ENCODE peak calls at places on chromosomes 3 and 15, in eight cellular contexts. Y is lower leg skin; F is pons; C is CD8-positive, alpha-beta T cell; M is body of pancreas; R is right cardiac atrium; G is ACHN; V is B cell. L is an unnamed sample.

GRCh38 chr15:69593981-69594966 is 141.7 kb downstream of the RPLP1 start:
- DNase-seq in Y (no peak), F (peak), C (no peak), M (peak), R (peak), G (no peak), V (peak), L (no peak)

GRCh38 chr3:32859604-32860237 is 41.9 kb downstream of the TRIM71 start:
- DNase-seq in Y (no peak), F (no peak), C (no peak), M (no peak), R (no peak), G (no peak), V (no peak), L (no peak)

GRCh38 chr3:57281710-57282109 is 10.8 kb downstream of the ASB14 start:
- DNase-seq in Y (no peak), F (no peak), C (no peak), M (no peak), R (no peak), G (peak), V (no peak), L (no peak)

GRCh38 chr3:54891540-54891897 is 36.3 kb downstream of the LRTM1 start:
- DNase-seq in Y (peak), F (peak), C (no peak), M (peak), R (peak), G (peak), V (no peak), L (peak)

GRCh38 chr15:30872341-30872748 is 31.4 kb upstream of the FAN1 start:
- DNase-seq in Y (no peak), F (no peak), C (no peak), M (no peak), R (no peak), G (no peak), V (no peak), L (no peak)

GRCh38 chr15:62828364-62828763 is 214.2 kb upstream of the TPM1 start:
- DNase-seq in Y (no peak), F (peak), C (no peak), M (no peak), R (no peak), G (no peak), V (no peak), L (no peak)

GRCh38 chr3:79369306-79369705 is 398.5 kb downstream of the ROBO1 start:
- DNase-seq in Y (no peak), F (no peak), C (no peak), M (no peak), R (no peak), G (peak), V (no peak), L (no peak)

GRCh38 chr15:87362531-87362930 is 894.0 kb downstream of the NTRK3 start:
- DNase-seq in Y (no peak), F (no peak), C (no peak), M (no peak), R (no peak), G (peak), V (no peak), L (no peak)

GRCh38 chr3:197356275-197356674 is 57.9 kb upstream of the DLG1 start:
- DNase-seq in Y (no peak), F (peak), C (no peak), M (no peak), R (peak), G (peak), V (no peak), L (no peak)

GRCh38 chr3:43009547-43009946 is 30.4 kb downstream of the GASK1A start:
- DNase-seq in Y (no peak), F (no peak), C (no peak), M (no peak), R (no peak), G (no peak), V (no peak), L (no peak)

GRCh38 chr3:149449799-149450198 is 24.7 kb upstream of the TM4SF4 start:
- DNase-seq in Y (no peak), F (no peak), C (no peak), M (no peak), R (no peak), G (no peak), V (no peak), L (no peak)

GRCh38 chr3:80190051-80190450 is 422.3 kb upstream of the ROBO1 start:
- DNase-seq in Y (no peak), F (no peak), C (no peak), M (no peak), R (no peak), G (peak), V (no peak), L (peak)

GRCh38 chr3:149055575-149055974 is 30.8 kb downstream of the HLTF start:
- DNase-seq in Y (no peak), F (no peak), C (no peak), M (no peak), R (no peak), G (no peak), V (no peak), L (no peak)

GRCh38 chr3:47949979-47950378 is 66.2 kb downstream of the MAP4 start:
- DNase-seq in Y (no peak), F (no peak), C (no peak), M (no peak), R (no peak), G (no peak), V (no peak), L (no peak)

GRCh38 chr15:72098076-72098475 is 19.9 kb downstream of the MYO9A start:
- DNase-seq in Y (no peak), F (no peak), C (no peak), M (no peak), R (no peak), G (no peak), V (no peak), L (no peak)

GRCh38 chr3:106299300-106300098 is 430.7 kb upstream of the CBLB start:
- DNase-seq in Y (no peak), F (no peak), C (no peak), M (no peak), R (no peak), G (no peak), V (no peak), L (no peak)

GRCh38 chr15:100170280-100170654 is 171.5 kb downstream of the ADAMTS17 start:
- DNase-seq in Y (no peak), F (no peak), C (no peak), M (no peak), R (no peak), G (no peak), V (no peak), L (no peak)

GRCh38 chr3:185647880-185648210 is 61.8 kb downstream of the SENP2 start:
- DNase-seq in Y (no peak), F (no peak), C (no peak), M (no peak), R (no peak), G (no peak), V (no peak), L (no peak)

GRCh38 chr3:113947372-113948014 is at the start of gene ZDHHC23:
- DNase-seq in Y (peak), F (no peak), C (peak), M (peak), R (peak), G (peak), V (peak), L (no peak)

GRCh38 chr3:127045435-127046045 is 62.6 kb downstream of the PLXNA1 start:
- DNase-seq in Y (no peak), F (no peak), C (no peak), M (no peak), R (no peak), G (peak), V (no peak), L (no peak)

GRCh38 chr15:36737430-36737891 is 158.0 kb downstream of the CDIN1 start:
- DNase-seq in Y (no peak), F (no peak), C (no peak), M (no peak), R (no peak), G (no peak), V (no peak), L (peak)

GRCh38 chr3:44981751-44982150 is 5.7 kb downstream of the EXOSC7 start:
- DNase-seq in Y (no peak), F (no peak), C (no peak), M (no peak), R (no peak), G (no peak), V (no peak), L (no peak)

GRCh38 chr3:38009807-38010591 is 19.4 kb downstream of the VILL start:
- DNase-seq in Y (no peak), F (no peak), C (no peak), M (no peak), R (no peak), G (no peak), V (no peak), L (no peak)

GRCh38 chr3:141235661-141236171 is 4.1 kb downstream of the PXYLP1 start:
- DNase-seq in Y (no peak), F (no peak), C (no peak), M (peak), R (no peak), G (peak), V (no peak), L (no peak)

L was measured in AG04449.